ENCODE peak calls at places on chromosomes 12 and 14, in five cellular contexts. L, K, A, V and F are unnamed samples. For H3K9me3, the result is how much of the 10 kb centered on the place peaks cover.

GRCh38 chr14:99879401-99880295 is 86.4 kb downstream of the EML1 start:
- DNase-seq in L (no peak), K (peak), A (peak), V (no peak), F (no peak)

GRCh38 chr12:69844416-69844815 is 19.4 kb downstream of the MYRFL start:
- DNase-seq in L (no peak), K (no peak), A (no peak), V (no peak), F (no peak)

GRCh38 chr12:45509187-45509586 is 220.3 kb upstream of the ARID2 start:
- DNase-seq in L (no peak), K (no peak), A (no peak), V (no peak), F (no peak)

GRCh38 chr14:102184678-102185040 is 45.0 kb downstream of the WDR20 start:
- DNase-seq in L (no peak), K (no peak), A (no peak), V (peak), F (no peak)

GRCh38 chr12:99619389-99620158 is 28.0 kb upstream of the GARIN6 start:
- DNase-seq in L (peak), K (peak), A (peak), V (peak), F (peak)

GRCh38 chr12:4296749-4297148 is 23.2 kb downstream of the CCND2 start:
- DNase-seq in L (no peak), K (no peak), A (no peak), V (no peak), F (no peak)

GRCh38 chr14:59463773-59464650 is 1.2 kb downstream of the GPR135 start:
- DNase-seq in L (peak), K (no peak), A (no peak), V (no peak), F (no peak)

GRCh38 chr12:124893792-124894516 is 20.5 kb downstream of the UBC start:
- DNase-seq in L (no peak), K (no peak), A (no peak), V (no peak), F (no peak)

GRCh38 chr14:96905825-96906224 is 108.6 kb downstream of the VRK1 start:
- DNase-seq in L (no peak), K (no peak), A (no peak), V (no peak), F (no peak)

GRCh38 chr12:124398578-124399227 is 103.8 kb downstream of the RFLNA start:
- DNase-seq in L (no peak), K (no peak), A (no peak), V (no peak), F (no peak)

GRCh38 chr14:24147761-24148428 is 597 bp downstream of the RNF31 start:
- DNase-seq in L (no peak), K (no peak), A (no peak), V (no peak), F (no peak)

GRCh38 chr12:109996483-109996853 is 300 bp upstream of the GIT2 start:
- DNase-seq in L (no peak), K (no peak), A (no peak), V (no peak), F (no peak)

GRCh38 chr12:15688202-15688736 is 100.9 kb downstream of the EPS8 start:
- DNase-seq in L (peak), K (no peak), A (no peak), V (no peak), F (peak)

GRCh38 chr14:62980693-62981092 is 64.6 kb downstream of the KCNH5 start:
- DNase-seq in L (no peak), K (no peak), A (no peak), V (no peak), F (no peak)

GRCh38 chr12:132452596-132453350 is 37.2 kb upstream of the FBRSL1 start:
- DNase-seq in L (no peak), K (no peak), A (no peak), V (no peak), F (no peak)
- H3K9me3 ChIP-seq in L (under half), K (under half), A (under half), V (under half), F (under half)

GRCh38 chr14:73457935-73458218 is 469 bp downstream of the NUMB start:
- DNase-seq in L (no peak), K (no peak), A (no peak), V (no peak), F (no peak)
- H3K23ac ChIP-seq in L (no peak), K (peak), A (peak), V (peak), F (no peak)

DNA sequence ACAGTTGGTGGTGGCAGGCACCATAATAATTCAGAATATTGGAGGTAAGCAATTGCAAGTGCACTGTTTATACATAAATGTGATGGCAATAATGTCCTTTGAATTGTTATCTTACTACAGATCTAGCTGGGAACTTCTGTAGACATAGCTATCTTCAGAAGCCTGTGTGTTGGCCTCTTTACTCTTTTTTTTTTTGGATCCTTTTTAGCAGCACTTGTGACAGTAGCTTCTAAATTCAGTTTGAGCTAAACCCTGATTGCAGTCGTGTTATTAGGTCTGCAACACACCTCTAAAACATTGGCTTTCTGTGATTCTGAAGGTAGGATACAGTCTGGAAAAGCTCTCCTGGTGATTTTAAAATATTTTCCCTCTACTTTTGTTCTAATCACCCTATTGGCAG is 38.5 kb downstream of the SLC38A6 start:
- DNase-seq in L (no peak), K (no peak), A (no peak), V (no peak), F (no peak)
- H3K9ac ChIP-seq in L (no peak), K (no peak), A (no peak), V (no peak), F (no peak)

GRCh38 chr12:34392741-34393085 is 370.4 kb downstream of the ALG10 start:
- DNase-seq in L (peak), K (no peak), A (no peak), V (no peak), F (no peak)
- H3K9me3 ChIP-seq in L (half or more), K (half or more), A (under half), V (under half), F (half or more)

DNA sequence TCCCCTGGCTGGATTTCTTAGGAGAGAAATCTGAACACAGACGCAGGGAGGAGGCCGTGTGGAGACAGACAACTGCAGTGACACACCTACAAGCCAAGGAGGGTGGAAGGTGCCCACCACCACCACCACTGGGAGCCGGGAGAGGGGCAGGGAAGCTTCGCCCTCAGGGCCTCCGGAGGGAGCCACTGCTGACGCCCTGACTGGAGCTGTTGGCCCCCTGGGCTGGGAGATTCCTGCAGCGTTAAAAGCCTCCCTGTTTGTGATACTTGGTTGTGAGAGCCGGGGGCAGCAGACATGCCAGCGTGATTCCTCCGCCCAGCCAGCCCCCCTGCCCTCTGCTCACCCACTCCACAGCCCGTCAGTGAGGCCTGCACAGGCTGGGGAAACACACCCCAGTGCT is 72.0 kb downstream of the CHGA start:
- DNase-seq in L (no peak), K (no peak), A (no peak), V (no peak), F (no peak)
- H3K23ac ChIP-seq in L (no peak), K (no peak), A (no peak), V (no peak), F (no peak)

GRCh38 chr12:106142591-106143261 is 4.0 kb upstream of the NUAK1 start:
- DNase-seq in L (no peak), K (no peak), A (no peak), V (no peak), F (peak)

GRCh38 chr12:106147956-106148355 is 9.2 kb upstream of the NUAK1 start:
- DNase-seq in L (peak), K (no peak), A (no peak), V (no peak), F (no peak)

GRCh38 chr12:106146987-106147386 is 8.2 kb upstream of the NUAK1 start:
- DNase-seq in L (no peak), K (no peak), A (no peak), V (no peak), F (no peak)

GRCh38 chr12:106144847-106145246 is 6.1 kb upstream of the NUAK1 start:
- DNase-seq in L (no peak), K (peak), A (peak), V (no peak), F (no peak)

GRCh38 chr12:106145539-106146447 is 7.0 kb upstream of the NUAK1 start:
- DNase-seq in L (peak), K (no peak), A (no peak), V (no peak), F (no peak)
- H3K9ac ChIP-seq in L (no peak), K (no peak), A (no peak), V (no peak), F (no peak)

DNA sequence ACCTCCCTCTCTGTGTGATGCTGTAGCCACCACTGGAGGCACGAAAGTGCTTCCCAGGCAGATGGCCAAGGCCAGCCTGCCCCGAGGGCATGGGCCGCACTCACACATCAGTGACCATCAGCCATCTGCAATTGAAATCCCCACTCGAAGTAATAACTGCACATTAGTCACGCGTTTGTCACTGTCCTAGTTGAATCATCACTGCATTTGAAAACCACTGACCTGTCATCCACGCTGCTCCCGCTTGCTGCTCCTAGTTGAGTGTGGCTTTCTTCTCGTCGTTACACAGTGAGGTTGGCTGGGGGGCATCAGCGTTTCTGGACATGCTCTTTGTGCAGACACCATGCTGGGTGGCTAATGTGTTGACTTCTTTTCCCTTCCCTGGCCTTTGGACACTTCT is 176.1 kb downstream of the ADGRD1 start:
- DNase-seq in L (no peak), K (no peak), A (no peak), V (no peak), F (peak)
- H3K9me3 ChIP-seq in L (under half), K (under half), A (under half), V (under half), F (under half)

DNA sequence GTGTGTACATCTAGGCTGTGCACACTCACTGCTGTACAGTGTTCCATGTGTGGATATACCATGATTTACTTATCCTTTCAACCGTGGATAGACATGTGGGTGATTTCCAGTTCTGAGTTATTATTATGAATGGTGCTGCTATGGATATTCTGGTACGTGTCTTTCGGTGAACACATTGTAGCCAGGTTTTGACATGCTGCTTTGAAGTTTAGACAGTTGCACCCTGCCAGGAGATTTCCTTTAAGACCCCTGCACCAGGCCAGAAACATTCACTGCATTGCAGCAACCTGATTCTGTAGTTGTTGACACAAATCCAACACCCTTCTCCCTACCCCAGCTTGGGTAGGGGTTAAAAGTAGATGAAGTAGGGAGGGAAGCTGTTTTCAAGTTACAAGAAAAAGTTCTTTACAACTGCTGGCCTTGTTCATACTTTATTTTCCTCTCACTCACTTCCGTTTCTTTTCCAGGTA is 11.8 kb upstream of the LTA4H start:
- DNase-seq in L (no peak), K (no peak), A (no peak), V (no peak), F (no peak)
- H3K23ac ChIP-seq in L (no peak), K (no peak), A (no peak), V (no peak), F (no peak)

DNA sequence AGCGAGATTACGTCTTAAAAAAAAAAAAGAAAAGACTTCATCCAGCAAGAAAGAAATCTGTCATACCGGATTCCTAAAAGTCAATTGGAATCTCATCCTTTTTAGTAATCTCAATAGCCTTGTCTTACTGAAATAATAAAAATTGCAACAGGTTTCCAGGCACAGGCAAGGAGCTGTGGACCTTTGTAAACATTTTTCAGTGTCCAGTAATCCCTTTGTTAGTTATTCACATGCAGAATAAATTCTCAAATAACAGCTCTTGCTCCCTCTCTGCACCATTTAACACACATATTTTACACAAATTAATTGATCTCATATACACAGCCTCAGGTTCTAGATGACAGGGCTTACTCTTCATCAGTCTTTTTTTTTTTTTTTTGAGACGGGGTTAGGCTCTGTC is 22.0 kb upstream of the CALM1 start:
- DNase-seq in L (no peak), K (no peak), A (no peak), V (no peak), F (no peak)
- H3K9ac ChIP-seq in L (no peak), K (no peak), A (no peak), V (no peak), F (no peak)